ENCODE peak calls at places on chromosomes 5 and 9, in four cellular contexts. U is K562, Y is HepG2, T is GM12891. C is an unnamed sample.

GRCh38 chr5:151094054-151094858 is 13.4 kb upstream of the TNIP1 start:
- DNase-seq in U (no peak), Y (no peak), T (no peak), C (peak)

GRCh38 chr5:169904059-169904458 is 76.2 kb downstream of the INSYN2B start:
- DNase-seq in U (no peak), Y (no peak), T (no peak), C (no peak)

GRCh38 chr5:33903118-33903517 is 11.3 kb upstream of the ADAMTS12 start:
- DNase-seq in U (no peak), Y (no peak), T (no peak), C (no peak)

GRCh38 chr9:127311239-127311741 is 46.7 kb downstream of the GARNL3 start:
- DNase-seq in U (peak), Y (peak), T (no peak), C (no peak)

GRCh38 chr9:135673941-135674340 is 10.8 kb downstream of the LCN9 start:
- DNase-seq in U (no peak), Y (no peak), T (no peak), C (no peak)

GRCh38 chr9:95103385-95104087 is 214.0 kb downstream of the FANCC start:
- DNase-seq in U (peak), Y (peak), T (no peak), C (no peak)

GRCh38 chr5:73564644-73565165 is 734 bp downstream of the ANKRA2 start:
- DNase-seq in U (peak), Y (no peak), T (no peak), C (no peak)

GRCh38 chr9:20569525-20569924 is 52.8 kb downstream of the MLLT3 start:
- DNase-seq in U (no peak), Y (no peak), T (no peak), C (no peak)

GRCh38 chr5:53917095-53917494 is 356.7 kb downstream of the NDUFS4 start:
- DNase-seq in U (peak), Y (no peak), T (no peak), C (no peak)

GRCh38 chr5:68565427-68565826 is 349.9 kb downstream of the PIK3R1 start:
- DNase-seq in U (no peak), Y (no peak), T (no peak), C (no peak)

GRCh38 chr9:463455-464125 is 248.9 kb downstream of the DOCK8 start:
- DNase-seq in U (no peak), Y (peak), T (no peak), C (no peak)

GRCh38 chr5:142613231-142613630 is 72.7 kb downstream of the FGF1 start:
- DNase-seq in U (no peak), Y (no peak), T (no peak), C (no peak)

GRCh38 chr5:113214026-113214425 is 220.8 kb downstream of the TSSK1B start:
- DNase-seq in U (no peak), Y (no peak), T (no peak), C (no peak)

GRCh38 chr5:87015908-87016307 is 251.8 kb upstream of the RASA1 start:
- DNase-seq in U (no peak), Y (no peak), T (no peak), C (no peak)

GRCh38 chr9:15403155-15403554 is 19.5 kb upstream of the SNAPC3 start:
- DNase-seq in U (peak), Y (peak), T (no peak), C (no peak)

GRCh38 chr5:33929925-33930690 is 6.1 kb upstream of the RXFP3 start:
- DNase-seq in U (no peak), Y (no peak), T (no peak), C (no peak)

GRCh38 chr5:59485104-59485503 is 408.4 kb downstream of the PDE4D start:
- DNase-seq in U (no peak), Y (no peak), T (no peak), C (no peak)

GRCh38 chr5:61332891-61333350 is 863 bp downstream of the ZSWIM6 start:
- DNase-seq in U (peak), Y (no peak), T (peak), C (peak)

GRCh38 chr9:14303526-14303925 is 10.4 kb downstream of the NFIB start:
- DNase-seq in U (no peak), Y (no peak), T (no peak), C (no peak)

GRCh38 chr9:86082870-86083269 is 16.5 kb downstream of the GOLM1 start:
- DNase-seq in U (no peak), Y (no peak), T (no peak), C (no peak)

GRCh38 chr9:81113408-81114124 is 575.8 kb downstream of the TLE1 start:
- DNase-seq in U (no peak), Y (no peak), T (no peak), C (no peak)

GRCh38 chr5:125595095-125595494 is 828.1 kb upstream of the GRAMD2B start:
- DNase-seq in U (no peak), Y (no peak), T (no peak), C (no peak)

GRCh38 chr9:7656648-7657047 is 142.9 kb downstream of the DMAC1 start:
- DNase-seq in U (no peak), Y (peak), T (no peak), C (no peak)

GRCh38 chr9:107751522-107752235 is 262.1 kb upstream of the KLF4 start:
- DNase-seq in U (no peak), Y (peak), T (no peak), C (no peak)

GRCh38 chr5:126633552-126633951 is 32.8 kb downstream of the PHAX start:
- DNase-seq in U (no peak), Y (no peak), T (no peak), C (no peak)

GRCh38 chr9:68685770-68686169 is 19.3 kb upstream of the PIP5K1B start:
- DNase-seq in U (peak), Y (peak), T (no peak), C (no peak)

GRCh38 chr9:36874921-36875320 is 159.1 kb downstream of the PAX5 start:
- DNase-seq in U (no peak), Y (no peak), T (no peak), C (no peak)

GRCh38 chr5:178244566-178244965 is 12.0 kb upstream of the PHYKPL start:
- DNase-seq in U (no peak), Y (no peak), T (no peak), C (no peak)

DNA sequence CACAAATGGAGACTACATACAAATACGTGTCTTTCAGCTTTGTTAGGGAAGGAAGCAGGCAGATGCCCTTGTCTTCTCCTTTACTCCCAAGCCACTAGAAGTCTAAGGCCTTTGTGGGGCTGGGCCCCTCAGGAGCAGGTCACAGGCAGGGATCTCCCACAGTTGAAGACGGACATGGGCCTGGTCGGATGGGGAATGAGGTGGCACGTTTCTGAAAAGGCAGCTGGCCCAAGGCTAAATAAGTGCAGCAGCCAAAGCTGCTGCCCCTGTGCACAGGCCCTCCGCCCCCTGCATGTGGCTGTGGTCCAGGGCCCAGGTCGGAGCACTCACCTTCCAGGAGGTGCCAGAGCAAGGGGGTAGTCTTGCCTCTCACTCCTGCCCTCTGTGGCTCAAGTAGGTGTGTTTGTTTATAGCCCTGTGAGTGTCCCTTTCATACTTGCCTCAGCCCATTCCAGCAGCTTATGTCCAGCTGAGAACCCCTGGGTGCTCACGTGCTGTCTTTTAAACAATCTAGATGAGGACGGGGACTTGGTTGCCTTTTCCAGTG is 1.8 kb downstream of the SQSTM1 start:
- DNase-seq in U (no peak), Y (no peak), T (no peak), C (no peak)
- TF ChIP-seq POLR2AphosphoS5 in U (peak), Y (peak), T (no peak), C (no peak)

DNA sequence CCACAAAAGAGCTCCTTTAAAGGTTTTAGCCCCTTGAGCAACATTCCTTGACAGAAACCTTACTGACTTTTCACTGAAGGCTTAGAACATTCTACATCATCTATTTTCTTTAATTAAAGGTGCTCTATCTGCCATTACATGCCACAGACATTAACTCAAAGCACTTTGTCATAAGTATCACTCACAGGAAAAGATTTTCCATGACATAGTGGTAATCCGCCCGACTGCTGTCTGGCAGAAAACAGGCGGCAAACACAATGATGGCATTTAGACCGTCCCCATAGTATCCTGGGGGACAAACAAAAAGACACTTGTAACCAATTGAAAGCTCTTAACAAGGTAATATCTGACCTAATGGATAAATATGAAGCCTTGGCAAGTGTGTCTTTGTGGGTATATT is 126.2 kb upstream of the PCA3 start:
- DNase-seq in U (no peak), Y (no peak), T (no peak), C (no peak)
- TF ChIP-seq TAF1 in U (no peak), Y (no peak), T (no peak), C (no peak)

DNA sequence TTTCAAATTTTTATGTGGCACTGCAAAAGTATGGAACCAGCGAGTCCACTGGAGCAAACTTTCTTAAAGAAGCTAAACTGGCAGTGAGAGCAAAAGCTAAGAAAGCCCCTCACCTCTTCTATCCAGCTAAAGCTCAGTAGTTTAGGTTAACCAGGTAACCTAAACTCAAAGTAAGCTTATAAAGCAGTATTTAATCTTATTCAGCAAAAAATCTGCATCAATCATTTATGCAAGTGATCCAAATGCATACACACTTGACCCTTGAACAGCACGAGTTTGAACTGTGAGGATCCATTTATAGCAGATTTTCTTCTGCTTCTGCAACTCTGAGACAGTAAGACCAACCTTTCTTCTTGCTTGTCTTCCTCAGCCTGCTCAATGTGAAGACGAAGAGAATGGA is 363.8 kb upstream of the CDH18 start:
- DNase-seq in U (no peak), Y (no peak), T (no peak), C (no peak)
- TF ChIP-seq POLR2AphosphoS5 in U (no peak), Y (no peak), T (no peak), C (no peak)

DNA sequence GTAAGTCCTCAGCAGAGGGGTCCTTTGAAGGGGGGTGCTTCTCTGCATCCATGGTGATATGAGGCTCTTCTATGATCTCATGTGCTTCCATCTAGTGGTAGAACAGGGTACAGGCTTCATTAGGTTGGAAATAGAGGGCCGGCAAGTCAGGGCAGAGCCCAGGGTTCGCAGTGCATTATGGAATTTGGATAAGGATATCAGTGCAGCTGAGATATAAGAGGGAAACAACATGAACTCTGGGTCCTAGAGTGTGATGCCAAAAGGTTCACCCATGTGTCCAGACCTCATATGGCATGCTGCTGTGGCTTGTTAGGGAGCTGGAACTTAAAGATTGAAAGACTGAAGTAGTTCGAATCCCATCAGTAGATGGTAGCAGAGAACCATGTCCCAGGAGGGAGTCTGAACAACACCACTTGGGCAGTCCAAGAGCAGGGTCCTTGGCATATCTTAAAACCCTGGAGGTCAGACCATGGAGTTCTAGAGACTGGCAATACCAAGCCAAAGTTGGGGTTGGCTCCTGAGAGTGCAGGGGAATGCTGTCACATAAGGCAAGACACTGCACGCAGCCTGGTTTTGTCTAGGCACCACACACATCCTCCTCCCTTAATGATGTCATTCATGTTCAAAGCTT is 2.3 kb downstream of the FAM221B start:
- DNase-seq in U (peak), Y (peak), T (peak), C (no peak)
- TF ChIP-seq TAF1 in U (no peak), Y (no peak), T (no peak), C (no peak)